ENCODE peak calls at places on chromosomes 16 and 17, in four cellular contexts. One of them, this sample, is unnamed.
A peak's percentile ranks its signal among the peaks of the same experiment; 100 is the strongest.

GRCh38 chr16:30956601-30957455 is 726 bp upstream of the SETD1A start:
- DNase-seq in adrenal gland: peak; percentile 91
- DNase-seq in heart left ventricle: peak; percentile 92
- DNase-seq in RWPE2: peak; percentile 92
- DNase-seq in this sample: peak; percentile 84

GRCh38 chr17:44979426-44980273 is 11.5 kb upstream of the C1QL1 start:
- DNase-seq in heart left ventricle: no peak
- DNase-seq in RWPE2: no peak
- DNase-seq in adrenal gland: no peak
- DNase-seq in this sample: peak; percentile 26

GRCh38 chr16:78096386-78096785 is 3.1 kb upstream of the WWOX start:
- DNase-seq in RWPE2: no peak
- DNase-seq in adrenal gland: no peak
- DNase-seq in heart left ventricle: no peak
- DNase-seq in this sample: peak; percentile 66

GRCh38 chr16:28924399-28924761 is 658 bp downstream of the RABEP2 start:
- DNase-seq in heart left ventricle: no peak
- DNase-seq in RWPE2: no peak
- DNase-seq in adrenal gland: peak; percentile 13
- DNase-seq in this sample: no peak

GRCh38 chr17:66459811-66460270 is 157.4 kb downstream of the PRKCA start:
- DNase-seq in adrenal gland: peak; percentile 90
- DNase-seq in heart left ventricle: no peak
- DNase-seq in RWPE2: peak; percentile 83
- DNase-seq in this sample: peak; percentile 88

GRCh38 chr17:74429604-74430384 is 2.1 kb upstream of the GPRC5C start:
- DNase-seq in heart left ventricle: no peak
- DNase-seq in adrenal gland: peak; percentile 45
- DNase-seq in RWPE2: no peak
- DNase-seq in this sample: peak; percentile 13

GRCh38 chr16:14502256-14502875 is 127.7 kb downstream of the PARN start:
- DNase-seq in heart left ventricle: no peak
- DNase-seq in RWPE2: no peak
- DNase-seq in adrenal gland: no peak
- DNase-seq in this sample: no peak

GRCh38 chr17:36943250-36944220 is 5.2 kb upstream of the AATF start:
- DNase-seq in RWPE2: no peak
- DNase-seq in heart left ventricle: no peak
- DNase-seq in adrenal gland: no peak
- DNase-seq in this sample: no peak

GRCh38 chr16:2976673-2977072 is 3.6 kb downstream of the PKMYT1 start:
- DNase-seq in RWPE2: no peak
- DNase-seq in adrenal gland: no peak
- DNase-seq in heart left ventricle: no peak
- DNase-seq in this sample: no peak

GRCh38 chr17:76376318-76377133 is 7.9 kb upstream of the SPHK1 start:
- DNase-seq in heart left ventricle: no peak
- DNase-seq in adrenal gland: no peak
- DNase-seq in RWPE2: peak; percentile 54
- DNase-seq in this sample: no peak

GRCh38 chr17:75031972-75032895 is 14.5 kb downstream of the ATP5PD start:
- DNase-seq in adrenal gland: peak; percentile 83
- DNase-seq in heart left ventricle: peak; percentile 69
- DNase-seq in RWPE2: no peak
- DNase-seq in this sample: peak; percentile 64

GRCh38 chr17:57892146-57892819 is 42.4 kb upstream of the MRPS23 start:
- DNase-seq in heart left ventricle: peak; percentile 93
- DNase-seq in RWPE2: no peak
- DNase-seq in adrenal gland: peak; percentile 96
- DNase-seq in this sample: peak; percentile 77

GRCh38 chr17:77383613-77384608 is 243.1 kb downstream of the SEC14L1 start:
- DNase-seq in RWPE2: no peak
- DNase-seq in heart left ventricle: peak; percentile 87
- DNase-seq in adrenal gland: peak; percentile 96
- DNase-seq in this sample: peak; percentile 52
- H3K27me3 ChIP-seq in RWPE2: no peaks in the 10 kb centered on the region
- H3K27me3 ChIP-seq in heart left ventricle: no peaks in the 10 kb centered on the region
- H3K27me3 ChIP-seq in adrenal gland: no peaks in the 10 kb centered on the region
- H3K27me3 ChIP-seq in this sample: no peaks in the 10 kb centered on the region

GRCh38 chr17:55641559-55642160 is 81.0 kb downstream of the TMEM100 start:
- DNase-seq in RWPE2: no peak
- DNase-seq in heart left ventricle: peak; percentile 61
- DNase-seq in adrenal gland: peak; percentile 76
- DNase-seq in this sample: peak; percentile 53
- TF ChIP-seq CTCF in RWPE2: peak; percentile 28
- TF ChIP-seq CTCF in heart left ventricle: peak; percentile 59
- TF ChIP-seq CTCF in adrenal gland: peak; percentile 42
- TF ChIP-seq CTCF in this sample: peak; percentile 69

GRCh38 chr16:79998143-79998542 is 397.6 kb upstream of the MAF start:
- DNase-seq in RWPE2: no peak
- DNase-seq in heart left ventricle: no peak
- DNase-seq in adrenal gland: no peak
- DNase-seq in this sample: no peak
- H3K4me3 ChIP-seq in RWPE2: no peak overlapping the region
- H3K4me3 ChIP-seq in heart left ventricle: no peak overlapping the region
- H3K4me3 ChIP-seq in adrenal gland: no peak overlapping the region
- H3K4me3 ChIP-seq in this sample: no peak overlapping the region

GRCh38 chr17:19460695-19461094 is 49.7 kb downstream of the RNF112 start:
- DNase-seq in adrenal gland: peak; percentile 58
- DNase-seq in heart left ventricle: no peak
- DNase-seq in RWPE2: no peak
- DNase-seq in this sample: no peak
- H3K27me3 ChIP-seq in adrenal gland: no peaks in the 10 kb centered on the region
- H3K27me3 ChIP-seq in heart left ventricle: no peaks in the 10 kb centered on the region
- H3K27me3 ChIP-seq in RWPE2: no peaks in the 10 kb centered on the region
- H3K27me3 ChIP-seq in this sample: no peaks in the 10 kb centered on the region

GRCh38 chr16:1929578-1930337 is 11.5 kb upstream of the HS3ST6 start:
- DNase-seq in RWPE2: no peak
- DNase-seq in heart left ventricle: peak; percentile 97
- DNase-seq in adrenal gland: peak; percentile 92
- DNase-seq in this sample: peak; percentile 41
- TF ChIP-seq CTCF in RWPE2: peak; percentile 98
- TF ChIP-seq CTCF in heart left ventricle: peak; percentile 98
- TF ChIP-seq CTCF in adrenal gland: peak; percentile 100
- TF ChIP-seq CTCF in this sample: peak; percentile 79

GRCh38 chr16:19130852-19131808 is 17.4 kb downstream of the ITPRIPL2 start:
- DNase-seq in RWPE2: no peak
- DNase-seq in heart left ventricle: peak; percentile 66
- DNase-seq in adrenal gland: peak; percentile 43
- DNase-seq in this sample: peak; percentile 73
- H3K4me3 ChIP-seq in RWPE2: no peak overlapping the region
- H3K4me3 ChIP-seq in heart left ventricle: peak overlapping the region; percentile 21
- H3K4me3 ChIP-seq in adrenal gland: no peak overlapping the region
- H3K4me3 ChIP-seq in this sample: no peak overlapping the region

This sample was measured in bronchial epithelial cell.